ENCODE peak calls at places on chromosomes 12 and 14, in nine cellular contexts. E, N, W, V, D, J, C, X and Q are unnamed samples.

GRCh38 chr12:50014342-50014741 is 11.0 kb downstream of the RACGAP1 start:
- DNase-seq in J (no peak), E (no peak), C (no peak), D (no peak), V (no peak), W (no peak), N (no peak), X (no peak), Q (no peak)

GRCh38 chr14:62322216-62322615 is 560.0 kb downstream of the SNAPC1 start:
- DNase-seq in C (no peak), W (no peak), X (no peak), V (no peak), E (no peak), N (no peak), J (no peak), D (no peak), Q (no peak)

GRCh38 chr14:100297320-100298300 is 8.6 kb downstream of the SLC25A29 start:
- DNase-seq in C (no peak), J (no peak), N (peak; percentile 87), X (peak; percentile 70), V (peak; percentile 42), D (no peak), E (no peak), W (no peak), Q (peak; percentile 71)

GRCh38 chr12:88854260-88854659 is 274.0 kb upstream of the KITLG start:
- DNase-seq in X (peak; percentile 42), N (peak; percentile 62), V (no peak), W (no peak), D (no peak), C (no peak), E (no peak), J (no peak), Q (no peak)

GRCh38 chr12:49059385-49060232 is 985 bp downstream of the KMT2D start:
- DNase-seq in C (peak; percentile 29), D (no peak), N (peak; percentile 56), V (no peak), E (peak; percentile 86), W (no peak), X (no peak), J (no peak), Q (no peak)

GRCh38 chr12:108825205-108825950 is 32.0 kb downstream of the SSH1 start:
- DNase-seq in X (peak; percentile 78), V (no peak), D (no peak), W (no peak), E (no peak), J (no peak), C (no peak), N (no peak), Q (no peak)

GRCh38 chr12:132162508-132163031 is 18.3 kb downstream of the NOC4L start:
- DNase-seq in N (peak; percentile 90), D (no peak), W (no peak), C (no peak), E (no peak), V (no peak), X (peak; percentile 79), J (no peak), Q (peak; percentile 41)

GRCh38 chr12:49979061-49979586 is 6.4 kb downstream of the AQP6 start:
- DNase-seq in X (no peak), N (no peak), J (no peak), C (no peak), V (no peak), W (no peak), D (no peak), E (no peak), Q (no peak)

GRCh38 chr12:71605034-71605433 is 58.6 kb downstream of the ZFC3H1 start:
- DNase-seq in X (no peak), V (no peak), W (no peak), D (no peak), E (no peak), C (no peak), N (no peak), J (no peak), Q (no peak)

GRCh38 chr12:67018105-67018504 is 251.1 kb upstream of the CAND1 start:
- DNase-seq in V (no peak), E (peak; percentile 34), D (no peak), C (no peak), J (no peak), N (no peak), W (no peak), X (no peak), Q (no peak)

GRCh38 chr14:89746135-89746534 is 208.4 kb downstream of the EFCAB11 start:
- DNase-seq in C (no peak), X (no peak), E (no peak), J (no peak), V (no peak), D (no peak), N (no peak), W (no peak), Q (no peak)